ENCODE peak calls at places on chromosomes 13 and 19, in eight cellular contexts. W is SW 1271; P is body of pancreas; Z is colonic mucosa; I is activated CD4-positive, alpha-beta T cell treated with anti-CD3 and anti-CD28 coated beads, Interleukin-2, amount 50 U/mL, for 24 hours; T is NCI-H510A; V is EL; C is M059J. U is an unnamed sample.

GRCh38 chr19:55460670-55461258 is 678 bp downstream of the ISOC2 start:
- DNase-seq in W (peak; percentile 42), P (peak; percentile 87), Z (peak; percentile 92), I (no peak), T (peak; percentile 64), V (peak; percentile 78), C (peak; percentile 52), U (no peak)

GRCh38 chr13:57224414-57224813 is 57.4 kb downstream of the PRR20E start:
- DNase-seq in W (no peak), P (no peak), Z (no peak), I (no peak), T (no peak), V (no peak), C (no peak), U (no peak)

GRCh38 chr13:99125335-99125915 is 75.2 kb upstream of the UBAC2 start:
- DNase-seq in W (no peak), P (no peak), Z (no peak), I (no peak), T (no peak), V (no peak), C (no peak), U (no peak)

GRCh38 chr19:18915639-18916038 is 3.5 kb downstream of the COPE start:
- DNase-seq in W (peak; percentile 50), P (peak; percentile 42), Z (peak; percentile 51), I (peak; percentile 23), T (peak; percentile 33), V (peak; percentile 47), C (peak; percentile 40), U (no peak)

GRCh38 chr19:3224346-3225325 is at the start of gene CELF5:
- DNase-seq in W (no peak), P (peak; percentile 68), Z (peak; percentile 40), I (no peak), T (peak; percentile 35), V (peak; percentile 38), C (peak; percentile 39), U (no peak)

GRCh38 chr13:39253774-39254173 is 215.5 kb downstream of the NHLRC3 start:
- DNase-seq in W (no peak), P (no peak), Z (no peak), I (no peak), T (no peak), V (peak; percentile 78), C (peak; percentile 5), U (no peak)

GRCh38 chr13:109577191-109577700 is 209.1 kb downstream of the IRS2 start:
- DNase-seq in W (no peak), P (no peak), Z (no peak), I (no peak), T (no peak), V (no peak), C (no peak), U (no peak)

GRCh38 chr13:25868483-25868882 is 183.3 kb downstream of the SHISA2 start:
- DNase-seq in W (no peak), P (no peak), Z (no peak), I (no peak), T (no peak), V (no peak), C (no peak), U (no peak)

GRCh38 chr13:24865158-24865557 is 101.2 kb downstream of the RNF17 start:
- DNase-seq in W (no peak), P (no peak), Z (no peak), I (no peak), T (no peak), V (no peak), C (no peak), U (no peak)

GRCh38 chr19:35959040-35959967 is 23.1 kb downstream of the LRFN3 start:
- DNase-seq in W (no peak), P (peak; percentile 39), Z (no peak), I (peak; percentile 55), T (no peak), V (no peak), C (no peak), U (no peak)

GRCh38 chr19:34269489-34269888 is 15.1 kb downstream of the GARRE1 start:
- DNase-seq in W (no peak), P (peak; percentile 21), Z (no peak), I (no peak), T (no peak), V (no peak), C (no peak), U (no peak)

GRCh38 chr13:61036715-61037114 is 378.9 kb downstream of the PCDH20 start:
- DNase-seq in W (no peak), P (no peak), Z (no peak), I (no peak), T (no peak), V (no peak), C (no peak), U (no peak)

GRCh38 chr13:62625214-62625613 is 1209.6 kb upstream of the PCDH20 start:
- DNase-seq in W (no peak), P (no peak), Z (no peak), I (no peak), T (no peak), V (no peak), C (no peak), U (no peak)

GRCh38 chr13:74869846-74870245 is 612.1 kb downstream of the TBC1D4 start:
- DNase-seq in W (no peak), P (no peak), Z (no peak), I (no peak), T (no peak), V (no peak), C (peak; percentile 59), U (no peak)

GRCh38 chr19:48900477-48901452 is 653 bp downstream of the NUCB1 start:
- DNase-seq in W (peak; percentile 30), P (no peak), Z (no peak), I (no peak), T (no peak), V (peak; percentile 29), C (peak; percentile 46), U (no peak)

GRCh38 chr19:55993492-55993891 is 6.9 kb downstream of the NLRP5 start:
- DNase-seq in W (no peak), P (no peak), Z (no peak), I (no peak), T (no peak), V (no peak), C (no peak), U (no peak)

GRCh38 chr13:34076943-34077703 is 259.2 kb downstream of the RFC3 start:
- DNase-seq in W (peak; percentile 26), P (no peak), Z (no peak), I (no peak), T (no peak), V (peak; percentile 68), C (peak; percentile 86), U (no peak)

GRCh38 chr13:46622013-46622917 is 69.3 kb downstream of the LRCH1 start:
- DNase-seq in W (no peak), P (no peak), Z (no peak), I (no peak), T (no peak), V (no peak), C (no peak), U (no peak)

GRCh38 chr13:48535791-48536190 is 2.9 kb upstream of the RCBTB2 start:
- DNase-seq in W (no peak), P (no peak), Z (no peak), I (no peak), T (no peak), V (no peak), C (no peak), U (no peak)

GRCh38 chr19:13597625-13598024 is 91.3 kb upstream of the CACNA1A start:
- DNase-seq in W (peak; percentile 45), P (peak; percentile 50), Z (peak; percentile 48), I (peak; percentile 42), T (peak; percentile 72), V (peak; percentile 73), C (peak; percentile 71), U (no peak)

GRCh38 chr19:51751655-51752054 is at the start of gene FPR1:
- DNase-seq in W (no peak), P (no peak), Z (no peak), I (no peak), T (no peak), V (peak; percentile 21), C (peak; percentile 89), U (no peak)

GRCh38 chr13:110576736-110577476 is 15.4 kb upstream of the RAB20 start:
- DNase-seq in W (no peak), P (peak; percentile 49), Z (no peak), I (no peak), T (no peak), V (no peak), C (no peak), U (no peak)

GRCh38 chr19:16066611-16067104 is 9.6 kb upstream of the TPM4 start:
- DNase-seq in W (peak; percentile 25), P (no peak), Z (peak; percentile 81), I (no peak), T (no peak), V (peak; percentile 62), C (peak; percentile 77), U (no peak)

GRCh38 chr19:16678498-16678897 is 17.6 kb downstream of the TMEM38A start:
- DNase-seq in W (no peak), P (no peak), Z (no peak), I (no peak), T (no peak), V (peak; percentile 40), C (no peak), U (no peak)

GRCh38 chr13:76764916-76765315 is 121.3 kb downstream of the KCTD12 start:
- DNase-seq in W (no peak), P (no peak), Z (no peak), I (no peak), T (no peak), V (no peak), C (no peak), U (no peak)

GRCh38 chr19:15404097-15404779 is 14.6 kb downstream of the AKAP8L start:
- DNase-seq in W (no peak), P (no peak), Z (no peak), I (no peak), T (no peak), V (no peak), C (no peak), U (no peak)

GRCh38 chr19:46746281-46746965 is at the start of gene STRN4:
- DNase-seq in W (peak; percentile 17), P (peak; percentile 61), Z (no peak), I (no peak), T (peak; percentile 67), V (peak; percentile 53), C (peak; percentile 44), U (peak; percentile 48)

GRCh38 chr13:52459668-52460067 is 4.4 kb downstream of the CKAP2 start:
- DNase-seq in W (peak; percentile 35), P (no peak), Z (no peak), I (no peak), T (no peak), V (peak; percentile 75), C (peak; percentile 75), U (no peak)

U was measured in activated CD8-positive, alpha-beta memory T cell treated with anti-CD3 and anti-CD28 coated beads for 48 hours.